ENCODE peak calls at places on chromosomes 11 and 22, in six cellular contexts. C is Panc1, A is IMR-90, L is PC-3, K is pancreas, E is lung. J is an unnamed sample. For H3K27me3, the result is how much of the 10 kb centered on the place peaks cover.

GRCh38 chr11:85540181-85540580 is 87.0 kb downstream of the DLG2 start:
- ATAC-seq in L (no peak), A (no peak), C (peak), E (peak), K (no peak), J (no peak)

GRCh38 chr11:119284344-119285157 is 32.4 kb downstream of the MCAM start:
- ATAC-seq in A (peak), E (peak), L (peak), K (peak), C (peak), J (no peak)

GRCh38 chr11:64892411-64892831 is 14.0 kb upstream of the EHD1 start:
- ATAC-seq in L (no peak), K (peak), A (no peak), C (no peak), E (no peak), J (no peak)

GRCh38 chr11:58186938-58187337 is 1.9 kb upstream of the OR9Q2 start:
- ATAC-seq in C (no peak), K (no peak), E (no peak), L (no peak), A (no peak), J (no peak)

GRCh38 chr11:94721565-94722292 is 46.4 kb upstream of the AMOTL1 start:
- ATAC-seq in C (no peak), K (no peak), E (no peak), A (no peak), L (no peak), J (no peak)

GRCh38 chr11:27514076-27514475 is 7.5 kb upstream of the LIN7C start:
- ATAC-seq in A (no peak), E (no peak), C (no peak), L (no peak), K (no peak), J (no peak)

GRCh38 chr11:465896-466538 is 15.9 kb downstream of the PTDSS2 start:
- ATAC-seq in L (no peak), A (no peak), K (no peak), E (no peak), C (no peak), J (no peak)

GRCh38 chr22:32574397-32574796 is 99.8 kb downstream of the FBXO7 start:
- ATAC-seq in L (no peak), E (no peak), A (no peak), C (no peak), K (no peak), J (peak)

GRCh38 chr11:64123102-64123434 is 42.8 kb downstream of the MACROD1 start:
- ATAC-seq in L (no peak), C (no peak), K (peak), E (no peak), A (no peak), J (peak)

GRCh38 chr11:65416341-65417185 is 6.0 kb upstream of the NEAT1 start:
- ATAC-seq in C (peak), E (peak), L (peak), A (peak), K (peak), J (peak)

GRCh38 chr11:86695391-86695790 is 23.0 kb upstream of the ME3 start:
- ATAC-seq in L (peak), A (peak), K (peak), C (peak), E (no peak), J (no peak)

GRCh38 chr11:68053981-68054812 is 15.4 kb downstream of the TCIRG1 start:
- ATAC-seq in C (peak), L (no peak), K (no peak), E (no peak), A (no peak), J (no peak)

GRCh38 chr11:27621440-27622161 is 78.7 kb downstream of the BDNF start:
- ATAC-seq in E (no peak), C (no peak), A (peak), L (peak), K (no peak), J (no peak)

GRCh38 chr11:134561348-134561720 is 149.3 kb upstream of the B3GAT1 start:
- ATAC-seq in K (no peak), C (no peak), A (no peak), E (no peak), L (no peak), J (no peak)

GRCh38 chr11:48022445-48022844 is 42.1 kb downstream of the PTPRJ start:
- ATAC-seq in A (no peak), K (no peak), L (no peak), E (no peak), C (no peak), J (no peak)

GRCh38 chr11:102306817-102307814 is 10.2 kb upstream of the BIRC3 start:
- ATAC-seq in L (no peak), E (no peak), K (peak), C (peak), A (no peak), J (no peak)

GRCh38 chr11:297666-298405 is 1.5 kb downstream of the IFITM5 start:
- ATAC-seq in A (no peak), L (no peak), E (no peak), C (peak), K (peak), J (peak)

GRCh38 chr11:57144075-57144474 is 37.7 kb upstream of the LRRC55 start:
- ATAC-seq in L (no peak), C (no peak), K (no peak), A (no peak), E (no peak), J (no peak)

GRCh38 chr11:45209904-45210699 is 63.7 kb downstream of the PRDM11 start:
- ATAC-seq in E (no peak), A (peak), C (no peak), K (peak), L (no peak), J (peak)

GRCh38 chr22:30073743-30074142 is 6.5 kb upstream of the HORMAD2 start:
- ATAC-seq in C (no peak), L (no peak), A (no peak), E (no peak), K (no peak), J (no peak)

GRCh38 chr22:30078320-30079311 is 1.6 kb upstream of the HORMAD2 start:
- ATAC-seq in E (no peak), K (peak), A (no peak), C (no peak), L (no peak), J (no peak)

GRCh38 chr22:30077279-30077678 is 3.0 kb upstream of the HORMAD2 start:
- ATAC-seq in C (no peak), A (no peak), E (no peak), K (no peak), L (no peak), J (no peak)

GRCh38 chr22:30074994-30075393 is 5.3 kb upstream of the HORMAD2 start:
- ATAC-seq in K (no peak), L (no peak), E (no peak), C (no peak), A (no peak), J (no peak)

DNA sequence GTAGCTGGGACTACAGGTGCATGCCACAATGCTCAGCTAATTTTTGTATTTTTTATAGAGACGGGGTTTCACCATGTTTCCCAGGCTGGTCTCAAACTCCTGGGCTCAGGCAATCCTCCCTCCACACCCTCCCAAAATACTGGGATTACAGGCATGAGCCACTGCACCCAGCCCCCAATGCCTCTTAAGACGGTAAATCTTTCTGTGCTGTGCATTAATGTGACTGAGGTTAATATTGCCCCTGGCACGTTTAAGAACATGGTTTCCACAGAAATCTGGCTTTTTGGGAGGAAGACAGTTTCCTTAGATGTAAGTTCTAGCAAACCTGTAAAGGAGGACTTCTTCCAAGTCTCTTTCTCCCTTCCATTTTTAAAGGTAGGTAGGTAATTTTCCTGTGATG is 6.1 kb upstream of the HORMAD2 start:
- ATAC-seq in L (no peak), C (no peak), E (no peak), A (no peak), K (no peak), J (no peak)
- H3K27me3 ChIP-seq in L (under half), C (under half), E (under half), A (under half), K (under half), J (under half)

DNA sequence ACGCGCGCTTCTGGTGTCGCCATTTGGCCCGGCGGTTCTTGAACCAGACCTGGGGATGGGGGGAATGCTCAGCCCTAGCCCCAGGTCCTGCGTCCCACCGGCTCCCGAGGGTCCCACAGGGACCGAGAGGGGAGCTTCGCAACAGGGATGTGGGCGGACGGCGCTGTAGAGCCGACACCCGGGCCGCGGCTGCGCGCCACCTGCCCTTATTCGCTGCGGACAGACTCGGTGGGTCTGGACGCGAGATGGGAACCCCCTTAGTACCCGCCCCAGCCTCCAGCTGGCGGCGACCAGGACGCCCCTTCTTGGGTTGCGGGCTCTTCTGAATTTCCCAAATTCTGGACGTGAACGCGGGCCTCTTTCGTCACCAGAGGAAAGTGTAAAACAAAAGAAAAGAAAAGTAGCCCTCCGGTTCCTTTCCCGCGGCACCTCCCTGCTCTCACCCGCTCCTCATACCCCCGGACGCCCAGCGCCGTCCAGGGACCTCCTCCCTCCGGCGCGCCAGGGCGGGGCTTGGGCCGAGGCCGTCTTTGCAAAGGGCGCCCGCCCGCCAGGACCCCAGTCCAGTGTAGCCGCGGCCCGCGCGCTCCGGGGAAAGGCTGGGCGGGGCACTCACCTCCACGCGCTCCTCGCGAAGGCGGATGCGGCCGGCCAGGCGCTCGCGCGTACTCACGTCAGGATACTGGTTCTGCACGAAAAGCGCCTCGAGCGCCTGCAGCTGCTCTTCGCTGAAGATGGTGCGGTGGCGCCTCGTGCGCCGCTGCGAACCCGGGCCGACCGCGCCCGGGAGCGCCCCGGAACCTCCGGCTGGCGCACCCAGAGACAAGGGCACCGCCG is 827 bp downstream of the GSC2 start:
- ATAC-seq in C (peak), E (no peak), A (no peak), L (no peak), K (no peak), J (no peak)
- H3K27me3 ChIP-seq in C (under half), E (under half), A (half or more), L (under half), K (under half), J (half or more)

GRCh38 chr22:22507743-22508273 is 734 bp downstream of the ZNF280B start:
- ATAC-seq in A (no peak), E (no peak), C (no peak), L (no peak), K (peak), J (no peak)

GRCh38 chr22:22508274-22509176 is at the start of gene ZNF280B:
- ATAC-seq in E (peak), A (peak), L (peak), C (no peak), K (peak), J (peak)

GRCh38 chr22:22506736-22507135 is 1.8 kb downstream of the ZNF280B start:
- ATAC-seq in E (no peak), A (no peak), L (no peak), C (no peak), K (no peak), J (no peak)
- H3K27me3 ChIP-seq in E (under half), A (under half), L (under half), C (under half), K (under half), J (under half)

GRCh38 chr11:60764879-60765278 is 8.2 kb downstream of the MS4A15 start:
- ATAC-seq in E (no peak), A (no peak), L (no peak), K (no peak), C (no peak), J (no peak)
- H3K27me3 ChIP-seq in E (under half), A (under half), L (under half), K (under half), C (under half), J (under half)

GRCh38 chr11:11552688-11553087 is 69.1 kb downstream of the GALNT18 start:
- ATAC-seq in A (no peak), K (peak), E (no peak), C (no peak), L (no peak), J (no peak)
- H3K27me3 ChIP-seq in A (under half), K (under half), E (under half), C (under half), L (under half), J (under half)

J was measured in gastroesophageal sphincter.